ENCODE peak calls at places on chromosomes 16 and 17, in nine cellular contexts. S, Z, H, F, P, B, T, O and Q are unnamed samples.
A peak's percentile ranks its signal among the peaks of the same experiment; 100 is the strongest.

GRCh38 chr16:53899471-53899870 is 195.5 kb downstream of the FTO start:
- DNase-seq in Z (no peak), H (no peak), F (no peak), T (no peak), B (no peak), P (no peak), S (no peak), O (no peak), Q (no peak)

GRCh38 chr17:43309505-43310329 is 75.9 kb upstream of the RNU2-1 start:
- DNase-seq in B (no peak), S (peak; percentile 16), T (no peak), O (peak; percentile 28), P (no peak), F (no peak), Z (no peak), H (no peak), Q (no peak)

GRCh38 chr17:5283531-5284315 is 1.6 kb downstream of the RABEP1 start:
- DNase-seq in H (no peak), O (no peak), P (no peak), Z (no peak), F (no peak), B (no peak), T (no peak), S (no peak), Q (no peak)

GRCh38 chr16:74999208-74999682 is 421 bp downstream of the ZNRF1 start:
- DNase-seq in P (no peak), H (peak; percentile 33), S (peak; percentile 47), F (no peak), T (no peak), O (peak; percentile 40), Z (no peak), B (peak; percentile 36), Q (no peak)

GRCh38 chr17:61510237-61510636 is 58.0 kb downstream of the TBX4 start:
- DNase-seq in O (no peak), P (no peak), F (no peak), H (no peak), B (no peak), S (no peak), Z (no peak), T (no peak), Q (no peak)

GRCh38 chr17:29577009-29577777 is 8.7 kb downstream of the TP53I13 start:
- DNase-seq in P (no peak), T (no peak), B (no peak), S (peak; percentile 37), F (no peak), Z (no peak), O (peak; percentile 8), H (no peak), Q (no peak)

GRCh38 chr16:66899310-66899944 is 19.1 kb downstream of the PDP2 start:
- DNase-seq in H (no peak), F (no peak), T (no peak), S (no peak), P (peak; percentile 13), O (no peak), B (no peak), Z (no peak), Q (no peak)

GRCh38 chr16:96935-97381 is 18.9 kb downstream of the MPG start:
- DNase-seq in B (peak; percentile 92), T (peak; percentile 84), Z (peak; percentile 85), F (no peak), S (peak; percentile 92), P (peak; percentile 83), H (peak; percentile 89), O (peak; percentile 83), Q (peak; percentile 72)

GRCh38 chr16:35562919-35563318 is 2103.5 kb downstream of the TP53TG3F start:
- DNase-seq in O (no peak), H (no peak), Z (no peak), T (no peak), S (no peak), P (no peak), F (no peak), B (no peak), Q (no peak)

GRCh38 chr16:10938844-10939648 is 3.2 kb downstream of the DEXI start:
- DNase-seq in S (no peak), T (no peak), H (no peak), P (no peak), B (no peak), O (no peak), Z (no peak), F (no peak), Q (no peak)

GRCh38 chr17:17297217-17297616 is 6.0 kb upstream of the NT5M start:
- DNase-seq in P (no peak), O (no peak), T (no peak), S (no peak), F (peak; percentile 63), Z (no peak), H (no peak), B (no peak), Q (no peak)

GRCh38 chr17:76467366-76467765 is at the start of gene AANAT:
- DNase-seq in F (peak; percentile 13), Z (no peak), O (no peak), T (no peak), P (no peak), H (no peak), S (no peak), B (no peak), Q (no peak)

GRCh38 chr17:6660101-6660500 is 8.5 kb downstream of the C17orf100 start:
- DNase-seq in P (no peak), B (no peak), S (no peak), O (no peak), H (no peak), F (no peak), T (no peak), Z (no peak), Q (no peak)

GRCh38 chr16:58299757-58300349 is 5.0 kb upstream of the PRSS54 start:
- DNase-seq in Z (no peak), S (no peak), H (peak; percentile 13), F (no peak), B (peak; percentile 33), O (no peak), P (no peak), T (no peak), Q (peak; percentile 3)

GRCh38 chr16:78742501-78743283 is 643.2 kb downstream of the WWOX start:
- DNase-seq in F (no peak), H (peak; percentile 91), S (peak; percentile 82), Z (no peak), P (no peak), T (no peak), O (peak; percentile 11), B (no peak), Q (no peak)

GRCh38 chr17:63162406-63163157 is 196.5 kb downstream of the TANC2 start:
- DNase-seq in Z (no peak), P (no peak), S (no peak), B (no peak), H (no peak), F (no peak), T (no peak), O (no peak), Q (no peak)

GRCh38 chr17:4520881-4521600 is 22.4 kb downstream of the SPNS2 start:
- DNase-seq in O (no peak), B (no peak), P (no peak), S (no peak), F (no peak), T (no peak), Z (no peak), H (no peak), Q (no peak)

GRCh38 chr16:17578921-17579876 is 108.4 kb upstream of the XYLT1 start:
- DNase-seq in S (peak; percentile 78), B (peak; percentile 65), H (peak; percentile 58), O (peak; percentile 49), P (peak; percentile 36), F (no peak), Z (peak; percentile 12), T (no peak), Q (peak; percentile 38)

GRCh38 chr17:2172447-2172938 is 117.6 kb downstream of the HIC1 start:
- DNase-seq in H (peak; percentile 88), P (peak; percentile 29), F (no peak), Z (no peak), T (peak; percentile 40), O (no peak), B (no peak), S (peak; percentile 71), Q (no peak)

GRCh38 chr17:57247261-57247660 is 9.1 kb upstream of the MSI2 start:
- DNase-seq in F (no peak), S (no peak), T (no peak), B (no peak), P (no peak), O (no peak), H (no peak), Z (no peak), Q (no peak)

GRCh38 chr17:76077582-76078110 is 1.3 kb upstream of the ZACN start:
- DNase-seq in H (no peak), Z (no peak), B (peak; percentile 63), F (no peak), P (no peak), T (peak; percentile 33), S (no peak), O (no peak), Q (peak; percentile 34)

GRCh38 chr16:31352344-31353115 is 2.4 kb upstream of the ITGAX start:
- DNase-seq in Z (no peak), H (no peak), P (no peak), T (no peak), F (no peak), S (no peak), O (peak; percentile 44), B (no peak), Q (no peak)

GRCh38 chr17:7632492-7632894 is 2.6 kb downstream of the SHBG start:
- DNase-seq in F (no peak), T (no peak), B (peak; percentile 18), Z (no peak), H (peak; percentile 38), P (no peak), O (no peak), S (no peak), Q (no peak)

GRCh38 chr16:53207810-53208752 is 153.3 kb downstream of the CHD9 start:
- DNase-seq in Z (peak; percentile 81), S (peak; percentile 60), F (peak; percentile 73), B (peak; percentile 67), H (peak; percentile 6), P (peak; percentile 65), O (peak; percentile 89), T (peak; percentile 89), Q (peak; percentile 82)

GRCh38 chr17:6780886-6781285 is 4.9 kb downstream of the FBXO39 start:
- DNase-seq in O (no peak), Z (no peak), S (no peak), F (no peak), B (no peak), H (peak; percentile 61), P (no peak), T (no peak), Q (no peak)

GRCh38 chr16:49150341-49150740 is 131.3 kb downstream of the CBLN1 start:
- DNase-seq in B (no peak), P (no peak), F (no peak), S (no peak), H (no peak), O (no peak), Z (no peak), T (no peak), Q (no peak)

GRCh38 chr17:50267074-50267841 is 7.0 kb upstream of the TMEM92 start:
- DNase-seq in O (no peak), Z (no peak), P (no peak), F (no peak), S (no peak), H (peak; percentile 41), T (no peak), B (no peak), Q (no peak)

GRCh38 chr16:67767953-67768352 is 38.4 kb downstream of the RANBP10 start:
- DNase-seq in H (peak; percentile 51), P (no peak), Z (no peak), F (no peak), O (no peak), T (no peak), S (peak; percentile 63), B (no peak), Q (no peak)

GRCh38 chr17:31394544-31394943 is 3.1 kb downstream of the RAB11FIP4 start:
- DNase-seq in B (no peak), S (peak; percentile 68), F (no peak), O (peak; percentile 81), T (no peak), P (no peak), Z (no peak), H (peak; percentile 66), Q (no peak)

GRCh38 chr16:84497418-84497817 is 7.0 kb downstream of the MEAK7 start:
- DNase-seq in S (no peak), Z (no peak), P (no peak), B (no peak), H (no peak), O (no peak), T (no peak), F (no peak), Q (no peak)

GRCh38 chr17:43611230-43611969 is 50.3 kb downstream of the MEOX1 start:
- DNase-seq in T (no peak), Z (no peak), O (no peak), F (no peak), P (no peak), S (no peak), H (no peak), B (no peak), Q (no peak)